ENCODE peak calls at places on chromosome 11, in four cellular contexts. I, E, Z and O are unnamed samples. For H3K9me3, the result is how much of the 10 kb centered on the place peaks cover.

GRCh38 chr11:119578466-119579220 is 150.4 kb downstream of the NECTIN1 start:
- DNase-seq in Z (no peak), E (no peak), I (no peak), O (no peak)

GRCh38 chr11:96817488-96817887 is 427.7 kb downstream of the JRKL start:
- DNase-seq in E (no peak), I (no peak), Z (no peak), O (no peak)

GRCh38 chr11:3161309-3161708 is 3.8 kb downstream of the OSBPL5 start:
- DNase-seq in E (no peak), I (peak), Z (peak), O (peak)

GRCh38 chr11:58254936-58255335 is 13.1 kb downstream of the OR10W1 start:
- DNase-seq in Z (no peak), E (no peak), I (no peak), O (no peak)

GRCh38 chr11:102476069-102476468 is 23.5 kb upstream of the TMEM123 start:
- DNase-seq in I (no peak), Z (no peak), E (no peak), O (no peak)

GRCh38 chr11:68550485-68550817 is 89.9 kb downstream of the PPP6R3 start:
- DNase-seq in I (no peak), E (peak), Z (no peak), O (no peak)

GRCh38 chr11:128323381-128323780 is 264.0 kb downstream of the ETS1 start:
- DNase-seq in I (no peak), E (no peak), Z (no peak), O (no peak)

GRCh38 chr11:114102993-114103896 is 43.7 kb downstream of the ZBTB16 start:
- DNase-seq in Z (no peak), I (no peak), E (no peak), O (no peak)

GRCh38 chr11:122791836-122792235 is 46.5 kb upstream of the CRTAM start:
- DNase-seq in I (no peak), Z (no peak), E (no peak), O (no peak)

GRCh38 chr11:114315749-114316368 is 19.7 kb downstream of the NNMT start:
- DNase-seq in E (no peak), I (no peak), Z (no peak), O (no peak)

GRCh38 chr11:37248145-37248544 is 650.1 kb upstream of the RAG2 start:
- DNase-seq in E (no peak), I (no peak), Z (no peak), O (no peak)

GRCh38 chr11:75495749-75496641 is 29.7 kb downstream of the GDPD5 start:
- DNase-seq in Z (no peak), E (no peak), I (no peak), O (no peak)

DNA sequence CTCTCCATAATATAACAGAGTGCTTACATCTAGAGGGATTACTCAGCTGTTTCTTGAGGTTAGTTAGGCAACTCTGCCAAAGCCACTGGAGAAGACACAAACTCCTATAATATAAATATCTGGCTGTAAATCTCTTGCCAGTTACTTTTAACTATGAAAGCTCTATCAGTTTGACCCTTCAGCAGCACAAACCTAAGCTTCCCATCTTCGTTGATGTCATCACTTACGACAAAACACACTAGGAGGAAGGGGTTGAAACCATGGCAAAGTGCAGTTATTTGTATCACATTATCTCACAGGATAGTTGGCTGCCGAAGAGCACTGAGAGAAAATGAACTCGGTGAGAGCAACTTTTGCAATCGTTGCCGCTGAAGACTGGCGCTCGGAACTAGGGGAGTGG is 922.1 kb downstream of the OPCML start:
- DNase-seq in E (no peak), Z (no peak), I (no peak), O (no peak)
- H3K9me3 ChIP-seq in E (under half), Z (under half), I (under half), O (under half)

DNA sequence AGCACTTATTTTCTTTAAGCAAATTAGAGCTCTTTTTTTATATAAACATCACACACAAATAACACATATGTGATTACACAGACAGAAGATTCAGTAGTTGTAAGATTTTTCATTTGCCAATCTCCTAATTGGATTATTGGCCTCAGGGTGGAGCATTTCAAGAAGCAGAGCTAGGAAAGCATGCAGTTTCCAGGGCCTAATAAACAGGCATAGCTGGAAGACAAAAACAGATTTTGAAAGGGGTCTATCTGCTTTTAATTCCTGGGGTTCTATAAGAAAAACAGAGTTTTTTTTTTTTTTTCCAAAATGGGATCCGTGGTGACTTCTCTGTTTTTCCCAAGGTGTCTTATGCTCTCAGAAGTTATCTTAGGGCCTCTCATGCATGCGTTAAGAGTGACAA is 7.6 kb upstream of the FOLR3 start:
- DNase-seq in I (no peak), E (no peak), Z (no peak), O (no peak)
- H3K9me3 ChIP-seq in I (under half), E (under half), Z (under half), O (under half)

GRCh38 chr11:17375547-17375946 is 12.9 kb downstream of the KCNJ11 start:
- DNase-seq in E (no peak), Z (no peak), I (no peak), O (no peak)
- H3K9me3 ChIP-seq in E (under half), Z (under half), I (under half), O (under half)

GRCh38 chr11:48272551-48273080 is 9.0 kb downstream of the OR4X1 start:
- DNase-seq in E (no peak), I (no peak), Z (no peak), O (no peak)
- H3K9me3 ChIP-seq in E (under half), I (under half), Z (under half), O (under half)

GRCh38 chr11:31802609-31802989 is 8.5 kb downstream of the PAX6 start:
- DNase-seq in E (no peak), I (no peak), Z (no peak), O (no peak)
- H3K9me3 ChIP-seq in E (under half), I (under half), Z (under half), O (under half)